ENCODE peak calls at places on chromosomes 16 and 17, in ten cellular contexts. One of them, this sample, is unnamed.

GRCh38 chr16:52545544-52546262 is 1.2 kb downstream of the TOX3 start:
- DNase-seq in stimulated activated CD4-positive, alpha-beta T cell treated with anti-CD3 and anti-CD28 coated beads, Interleukin-12 subunit alpha, Interleukin-12 subunit beta, amount 100 ng/mL, for 48 hours: no peak
- DNase-seq in ureter: no peak
- DNase-seq in upper lobe of right lung: no peak
- DNase-seq in left kidney: peak
- DNase-seq in astrocyte of the hippocampus: peak
- DNase-seq in HFFc6: no peak
- DNase-seq in glutamatergic neuron: peak
- DNase-seq in choroid plexus epithelial cell: no peak
- DNase-seq in activated naive CD4-positive, alpha-beta T cell treated with anti-CD3 and anti-CD28 coated beads, Interleukin-2, amount 50 U/mL, for 16 hours: no peak
- DNase-seq in this sample: no peak

GRCh38 chr16:68548947-68549346 is 9.9 kb downstream of the ZFP90 start:
- DNase-seq in stimulated activated CD4-positive, alpha-beta T cell treated with anti-CD3 and anti-CD28 coated beads, Interleukin-12 subunit alpha, Interleukin-12 subunit beta, amount 100 ng/mL, for 48 hours: no peak
- DNase-seq in ureter: no peak
- DNase-seq in upper lobe of right lung: no peak
- DNase-seq in left kidney: no peak
- DNase-seq in astrocyte of the hippocampus: peak
- DNase-seq in HFFc6: no peak
- DNase-seq in glutamatergic neuron: no peak
- DNase-seq in choroid plexus epithelial cell: no peak
- DNase-seq in activated naive CD4-positive, alpha-beta T cell treated with anti-CD3 and anti-CD28 coated beads, Interleukin-2, amount 50 U/mL, for 16 hours: no peak
- DNase-seq in this sample: no peak

GRCh38 chr17:14201087-14201486 is 35.6 kb downstream of the CDRT15 start:
- DNase-seq in stimulated activated CD4-positive, alpha-beta T cell treated with anti-CD3 and anti-CD28 coated beads, Interleukin-12 subunit alpha, Interleukin-12 subunit beta, amount 100 ng/mL, for 48 hours: no peak
- DNase-seq in ureter: no peak
- DNase-seq in upper lobe of right lung: no peak
- DNase-seq in left kidney: peak
- DNase-seq in astrocyte of the hippocampus: peak
- DNase-seq in HFFc6: no peak
- DNase-seq in glutamatergic neuron: no peak
- DNase-seq in choroid plexus epithelial cell: peak
- DNase-seq in activated naive CD4-positive, alpha-beta T cell treated with anti-CD3 and anti-CD28 coated beads, Interleukin-2, amount 50 U/mL, for 16 hours: no peak
- DNase-seq in this sample: no peak

GRCh38 chr16:83296505-83296904 is 511.3 kb upstream of the HSBP1 start:
- DNase-seq in stimulated activated CD4-positive, alpha-beta T cell treated with anti-CD3 and anti-CD28 coated beads, Interleukin-12 subunit alpha, Interleukin-12 subunit beta, amount 100 ng/mL, for 48 hours: no peak
- DNase-seq in ureter: no peak
- DNase-seq in upper lobe of right lung: no peak
- DNase-seq in left kidney: no peak
- DNase-seq in astrocyte of the hippocampus: no peak
- DNase-seq in HFFc6: no peak
- DNase-seq in glutamatergic neuron: no peak
- DNase-seq in choroid plexus epithelial cell: peak
- DNase-seq in activated naive CD4-positive, alpha-beta T cell treated with anti-CD3 and anti-CD28 coated beads, Interleukin-2, amount 50 U/mL, for 16 hours: no peak
- DNase-seq in this sample: no peak

GRCh38 chr17:36505171-36505570 is 18.7 kb downstream of the ZNHIT3 start:
- DNase-seq in stimulated activated CD4-positive, alpha-beta T cell treated with anti-CD3 and anti-CD28 coated beads, Interleukin-12 subunit alpha, Interleukin-12 subunit beta, amount 100 ng/mL, for 48 hours: no peak
- DNase-seq in ureter: no peak
- DNase-seq in upper lobe of right lung: no peak
- DNase-seq in left kidney: no peak
- DNase-seq in astrocyte of the hippocampus: no peak
- DNase-seq in HFFc6: no peak
- DNase-seq in glutamatergic neuron: peak
- DNase-seq in choroid plexus epithelial cell: no peak
- DNase-seq in activated naive CD4-positive, alpha-beta T cell treated with anti-CD3 and anti-CD28 coated beads, Interleukin-2, amount 50 U/mL, for 16 hours: no peak
- DNase-seq in this sample: peak

GRCh38 chr16:84726079-84726669 is 26.4 kb downstream of the USP10 start:
- DNase-seq in stimulated activated CD4-positive, alpha-beta T cell treated with anti-CD3 and anti-CD28 coated beads, Interleukin-12 subunit alpha, Interleukin-12 subunit beta, amount 100 ng/mL, for 48 hours: peak
- DNase-seq in ureter: peak
- DNase-seq in upper lobe of right lung: peak
- DNase-seq in left kidney: peak
- DNase-seq in astrocyte of the hippocampus: peak
- DNase-seq in HFFc6: peak
- DNase-seq in glutamatergic neuron: peak
- DNase-seq in choroid plexus epithelial cell: peak
- DNase-seq in activated naive CD4-positive, alpha-beta T cell treated with anti-CD3 and anti-CD28 coated beads, Interleukin-2, amount 50 U/mL, for 16 hours: peak
- DNase-seq in this sample: peak

GRCh38 chr16:7456221-7456620 is 123.6 kb downstream of the RBFOX1 start:
- DNase-seq in stimulated activated CD4-positive, alpha-beta T cell treated with anti-CD3 and anti-CD28 coated beads, Interleukin-12 subunit alpha, Interleukin-12 subunit beta, amount 100 ng/mL, for 48 hours: no peak
- DNase-seq in ureter: no peak
- DNase-seq in upper lobe of right lung: no peak
- DNase-seq in left kidney: peak
- DNase-seq in astrocyte of the hippocampus: no peak
- DNase-seq in HFFc6: no peak
- DNase-seq in glutamatergic neuron: no peak
- DNase-seq in choroid plexus epithelial cell: no peak
- DNase-seq in activated naive CD4-positive, alpha-beta T cell treated with anti-CD3 and anti-CD28 coated beads, Interleukin-2, amount 50 U/mL, for 16 hours: no peak
- DNase-seq in this sample: no peak

GRCh38 chr16:87880117-87880696 is 10.9 kb upstream of the SLC7A5 start:
- DNase-seq in stimulated activated CD4-positive, alpha-beta T cell treated with anti-CD3 and anti-CD28 coated beads, Interleukin-12 subunit alpha, Interleukin-12 subunit beta, amount 100 ng/mL, for 48 hours: no peak
- DNase-seq in ureter: no peak
- DNase-seq in upper lobe of right lung: no peak
- DNase-seq in left kidney: no peak
- DNase-seq in astrocyte of the hippocampus: no peak
- DNase-seq in HFFc6: no peak
- DNase-seq in glutamatergic neuron: no peak
- DNase-seq in choroid plexus epithelial cell: no peak
- DNase-seq in activated naive CD4-positive, alpha-beta T cell treated with anti-CD3 and anti-CD28 coated beads, Interleukin-2, amount 50 U/mL, for 16 hours: no peak
- DNase-seq in this sample: no peak

GRCh38 chr17:2368383-2368782 is 31.1 kb downstream of the SGSM2 start:
- DNase-seq in stimulated activated CD4-positive, alpha-beta T cell treated with anti-CD3 and anti-CD28 coated beads, Interleukin-12 subunit alpha, Interleukin-12 subunit beta, amount 100 ng/mL, for 48 hours: no peak
- DNase-seq in ureter: no peak
- DNase-seq in upper lobe of right lung: no peak
- DNase-seq in left kidney: no peak
- DNase-seq in astrocyte of the hippocampus: no peak
- DNase-seq in HFFc6: no peak
- DNase-seq in glutamatergic neuron: no peak
- DNase-seq in choroid plexus epithelial cell: no peak
- DNase-seq in activated naive CD4-positive, alpha-beta T cell treated with anti-CD3 and anti-CD28 coated beads, Interleukin-2, amount 50 U/mL, for 16 hours: no peak
- DNase-seq in this sample: no peak

GRCh38 chr17:27810211-27810901 is 10.0 kb upstream of the NOS2 start:
- DNase-seq in stimulated activated CD4-positive, alpha-beta T cell treated with anti-CD3 and anti-CD28 coated beads, Interleukin-12 subunit alpha, Interleukin-12 subunit beta, amount 100 ng/mL, for 48 hours: peak
- DNase-seq in ureter: no peak
- DNase-seq in upper lobe of right lung: no peak
- DNase-seq in left kidney: peak
- DNase-seq in astrocyte of the hippocampus: no peak
- DNase-seq in HFFc6: no peak
- DNase-seq in glutamatergic neuron: no peak
- DNase-seq in choroid plexus epithelial cell: no peak
- DNase-seq in activated naive CD4-positive, alpha-beta T cell treated with anti-CD3 and anti-CD28 coated beads, Interleukin-2, amount 50 U/mL, for 16 hours: no peak
- DNase-seq in this sample: no peak

GRCh38 chr17:48597775-48598631 is 4.4 kb upstream of the HOXB5 start:
- DNase-seq in stimulated activated CD4-positive, alpha-beta T cell treated with anti-CD3 and anti-CD28 coated beads, Interleukin-12 subunit alpha, Interleukin-12 subunit beta, amount 100 ng/mL, for 48 hours: no peak
- DNase-seq in ureter: peak
- DNase-seq in upper lobe of right lung: no peak
- DNase-seq in left kidney: peak
- DNase-seq in astrocyte of the hippocampus: peak
- DNase-seq in HFFc6: no peak
- DNase-seq in glutamatergic neuron: no peak
- DNase-seq in choroid plexus epithelial cell: no peak
- DNase-seq in activated naive CD4-positive, alpha-beta T cell treated with anti-CD3 and anti-CD28 coated beads, Interleukin-2, amount 50 U/mL, for 16 hours: no peak
- DNase-seq in this sample: no peak

GRCh38 chr16:10509534-10510025 is 70.8 kb downstream of the EMP2 start:
- DNase-seq in stimulated activated CD4-positive, alpha-beta T cell treated with anti-CD3 and anti-CD28 coated beads, Interleukin-12 subunit alpha, Interleukin-12 subunit beta, amount 100 ng/mL, for 48 hours: peak
- DNase-seq in ureter: peak
- DNase-seq in upper lobe of right lung: no peak
- DNase-seq in left kidney: peak
- DNase-seq in astrocyte of the hippocampus: peak
- DNase-seq in HFFc6: peak
- DNase-seq in glutamatergic neuron: peak
- DNase-seq in choroid plexus epithelial cell: peak
- DNase-seq in activated naive CD4-positive, alpha-beta T cell treated with anti-CD3 and anti-CD28 coated beads, Interleukin-2, amount 50 U/mL, for 16 hours: peak
- DNase-seq in this sample: peak

GRCh38 chr16:6193718-6194117 is 1096.1 kb upstream of the EEF2KMT start:
- DNase-seq in stimulated activated CD4-positive, alpha-beta T cell treated with anti-CD3 and anti-CD28 coated beads, Interleukin-12 subunit alpha, Interleukin-12 subunit beta, amount 100 ng/mL, for 48 hours: no peak
- DNase-seq in ureter: no peak
- DNase-seq in upper lobe of right lung: no peak
- DNase-seq in left kidney: peak
- DNase-seq in astrocyte of the hippocampus: peak
- DNase-seq in HFFc6: no peak
- DNase-seq in glutamatergic neuron: no peak
- DNase-seq in choroid plexus epithelial cell: peak
- DNase-seq in activated naive CD4-positive, alpha-beta T cell treated with anti-CD3 and anti-CD28 coated beads, Interleukin-2, amount 50 U/mL, for 16 hours: no peak
- DNase-seq in this sample: no peak

This sample was measured in NCI-H524 treated with DMSO at 0.1 percent for 48 hours.